ENCODE peak calls at places on chromosomes 12 and 14, in five cellular contexts. One of them, this sample, is unnamed.

GRCh38 chr12:34406228-34406995 is 384.1 kb downstream of the ALG10 start:
- DNase-seq in progenitor cell of endocrine pancreas: peak
- DNase-seq in DMS79 treated with DMSO at 0.1 percent for 48 hours: no peak
- DNase-seq in stimulated activated CD4-positive, alpha-beta T cell treated with anti-CD3 and anti-CD28 coated beads, Interleukin-1b, Interleukin-23, amount 100 ng/mL, for 24 hours: no peak
- DNase-seq in upper lobe of left lung: peak
- DNase-seq in this sample: no peak

GRCh38 chr12:77070382-77071294 is 5.3 kb upstream of the E2F7 start:
- DNase-seq in progenitor cell of endocrine pancreas: no peak
- DNase-seq in DMS79 treated with DMSO at 0.1 percent for 48 hours: no peak
- DNase-seq in stimulated activated CD4-positive, alpha-beta T cell treated with anti-CD3 and anti-CD28 coated beads, Interleukin-1b, Interleukin-23, amount 100 ng/mL, for 24 hours: no peak
- DNase-seq in upper lobe of left lung: no peak
- DNase-seq in this sample: no peak

GRCh38 chr14:80906336-80906735 is 35.2 kb downstream of the CEP128 start:
- DNase-seq in progenitor cell of endocrine pancreas: no peak
- DNase-seq in DMS79 treated with DMSO at 0.1 percent for 48 hours: no peak
- DNase-seq in stimulated activated CD4-positive, alpha-beta T cell treated with anti-CD3 and anti-CD28 coated beads, Interleukin-1b, Interleukin-23, amount 100 ng/mL, for 24 hours: no peak
- DNase-seq in upper lobe of left lung: no peak
- DNase-seq in this sample: no peak

GRCh38 chr12:50901685-50902113 is 50.6 kb upstream of the HIGD1C start:
- DNase-seq in progenitor cell of endocrine pancreas: no peak
- DNase-seq in DMS79 treated with DMSO at 0.1 percent for 48 hours: no peak
- DNase-seq in stimulated activated CD4-positive, alpha-beta T cell treated with anti-CD3 and anti-CD28 coated beads, Interleukin-1b, Interleukin-23, amount 100 ng/mL, for 24 hours: no peak
- DNase-seq in upper lobe of left lung: no peak
- DNase-seq in this sample: no peak

GRCh38 chr14:87391066-87391465 is 601.9 kb downstream of the GALC start:
- DNase-seq in progenitor cell of endocrine pancreas: no peak
- DNase-seq in DMS79 treated with DMSO at 0.1 percent for 48 hours: no peak
- DNase-seq in stimulated activated CD4-positive, alpha-beta T cell treated with anti-CD3 and anti-CD28 coated beads, Interleukin-1b, Interleukin-23, amount 100 ng/mL, for 24 hours: no peak
- DNase-seq in upper lobe of left lung: no peak
- DNase-seq in this sample: no peak

GRCh38 chr12:27840229-27840999 is 60.4 kb upstream of the MANSC4 start:
- DNase-seq in progenitor cell of endocrine pancreas: no peak
- DNase-seq in DMS79 treated with DMSO at 0.1 percent for 48 hours: no peak
- DNase-seq in stimulated activated CD4-positive, alpha-beta T cell treated with anti-CD3 and anti-CD28 coated beads, Interleukin-1b, Interleukin-23, amount 100 ng/mL, for 24 hours: no peak
- DNase-seq in upper lobe of left lung: no peak
- DNase-seq in this sample: no peak

GRCh38 chr12:98499668-98500456 is 15.5 kb upstream of the TMPO start:
- DNase-seq in progenitor cell of endocrine pancreas: no peak
- DNase-seq in DMS79 treated with DMSO at 0.1 percent for 48 hours: no peak
- DNase-seq in stimulated activated CD4-positive, alpha-beta T cell treated with anti-CD3 and anti-CD28 coated beads, Interleukin-1b, Interleukin-23, amount 100 ng/mL, for 24 hours: no peak
- DNase-seq in upper lobe of left lung: no peak
- DNase-seq in this sample: no peak

GRCh38 chr12:59405992-59406391 is 189.8 kb upstream of the SLC16A7 start:
- DNase-seq in progenitor cell of endocrine pancreas: no peak
- DNase-seq in DMS79 treated with DMSO at 0.1 percent for 48 hours: no peak
- DNase-seq in stimulated activated CD4-positive, alpha-beta T cell treated with anti-CD3 and anti-CD28 coated beads, Interleukin-1b, Interleukin-23, amount 100 ng/mL, for 24 hours: no peak
- DNase-seq in upper lobe of left lung: no peak
- DNase-seq in this sample: no peak

GRCh38 chr14:36818794-36819384 is 157.2 kb downstream of the PAX9 start:
- DNase-seq in progenitor cell of endocrine pancreas: no peak
- DNase-seq in DMS79 treated with DMSO at 0.1 percent for 48 hours: no peak
- DNase-seq in stimulated activated CD4-positive, alpha-beta T cell treated with anti-CD3 and anti-CD28 coated beads, Interleukin-1b, Interleukin-23, amount 100 ng/mL, for 24 hours: no peak
- DNase-seq in upper lobe of left lung: no peak
- DNase-seq in this sample: no peak

GRCh38 chr12:78181544-78182162 is 351.0 kb downstream of the NAV3 start:
- DNase-seq in progenitor cell of endocrine pancreas: no peak
- DNase-seq in DMS79 treated with DMSO at 0.1 percent for 48 hours: peak
- DNase-seq in stimulated activated CD4-positive, alpha-beta T cell treated with anti-CD3 and anti-CD28 coated beads, Interleukin-1b, Interleukin-23, amount 100 ng/mL, for 24 hours: no peak
- DNase-seq in upper lobe of left lung: no peak
- DNase-seq in this sample: no peak

GRCh38 chr12:77855548-77855947 is 24.9 kb downstream of the NAV3 start:
- DNase-seq in progenitor cell of endocrine pancreas: no peak
- DNase-seq in DMS79 treated with DMSO at 0.1 percent for 48 hours: no peak
- DNase-seq in stimulated activated CD4-positive, alpha-beta T cell treated with anti-CD3 and anti-CD28 coated beads, Interleukin-1b, Interleukin-23, amount 100 ng/mL, for 24 hours: no peak
- DNase-seq in upper lobe of left lung: no peak
- DNase-seq in this sample: no peak

GRCh38 chr12:74259199-74259598 is 278.4 kb upstream of the ATXN7L3B start:
- DNase-seq in progenitor cell of endocrine pancreas: no peak
- DNase-seq in DMS79 treated with DMSO at 0.1 percent for 48 hours: no peak
- DNase-seq in stimulated activated CD4-positive, alpha-beta T cell treated with anti-CD3 and anti-CD28 coated beads, Interleukin-1b, Interleukin-23, amount 100 ng/mL, for 24 hours: no peak
- DNase-seq in upper lobe of left lung: no peak
- DNase-seq in this sample: no peak

This sample was measured in caudate nucleus.